ENCODE peak calls at places on chromosomes 1 and 21, in eight cellular contexts. One of them, this sample, is unnamed.

GRCh38 chr1:115021145-115021544 is 8.5 kb upstream of the TSHB start:
- DNase-seq in NB4: no peak
- DNase-seq in nucleus accumbens: no peak
- DNase-seq in activated CD8-positive, alpha-beta memory T cell treated with anti-CD3 and anti-CD28 coated beads for 1 hour: no peak
- DNase-seq in non-pigmented ciliary epithelial cell: no peak
- DNase-seq in 8988T: no peak
- DNase-seq in stimulated activated CD8-positive, alpha-beta memory T cell treated with anti-CD3 and anti-CD28 coated beads, Interleukin-7, amount 100 ng/mL, for 1 hour: no peak
- DNase-seq in activated T-cell treated with anti-CD3 and anti-CD28 coated beads for 1 hour: no peak
- DNase-seq in this sample: no peak

GRCh38 chr1:161185282-161185682 is 8.0 kb upstream of the B4GALT3 start:
- DNase-seq in activated T-cell treated with anti-CD3 and anti-CD28 coated beads for 1 hour: peak; percentile 62
- DNase-seq in nucleus accumbens: peak; percentile 58
- DNase-seq in 8988T: no peak
- DNase-seq in non-pigmented ciliary epithelial cell: no peak
- DNase-seq in NB4: peak; percentile 87
- DNase-seq in activated CD8-positive, alpha-beta memory T cell treated with anti-CD3 and anti-CD28 coated beads for 1 hour: peak; percentile 52
- DNase-seq in stimulated activated CD8-positive, alpha-beta memory T cell treated with anti-CD3 and anti-CD28 coated beads, Interleukin-7, amount 100 ng/mL, for 1 hour: no peak
- DNase-seq in this sample: peak; percentile 69

GRCh38 chr1:226632169-226632884 is 83.8 kb downstream of the STUM start:
- DNase-seq in non-pigmented ciliary epithelial cell: no peak
- DNase-seq in 8988T: no peak
- DNase-seq in nucleus accumbens: no peak
- DNase-seq in activated CD8-positive, alpha-beta memory T cell treated with anti-CD3 and anti-CD28 coated beads for 1 hour: no peak
- DNase-seq in NB4: no peak
- DNase-seq in activated T-cell treated with anti-CD3 and anti-CD28 coated beads for 1 hour: no peak
- DNase-seq in stimulated activated CD8-positive, alpha-beta memory T cell treated with anti-CD3 and anti-CD28 coated beads, Interleukin-7, amount 100 ng/mL, for 1 hour: no peak
- DNase-seq in this sample: peak; percentile 32

GRCh38 chr1:165897326-165898303 is 70.2 kb downstream of the UCK2 start:
- DNase-seq in 8988T: no peak
- DNase-seq in stimulated activated CD8-positive, alpha-beta memory T cell treated with anti-CD3 and anti-CD28 coated beads, Interleukin-7, amount 100 ng/mL, for 1 hour: no peak
- DNase-seq in activated CD8-positive, alpha-beta memory T cell treated with anti-CD3 and anti-CD28 coated beads for 1 hour: no peak
- DNase-seq in non-pigmented ciliary epithelial cell: no peak
- DNase-seq in activated T-cell treated with anti-CD3 and anti-CD28 coated beads for 1 hour: no peak
- DNase-seq in nucleus accumbens: no peak
- DNase-seq in NB4: no peak
- DNase-seq in this sample: no peak

GRCh38 chr1:112298558-112298957 is 97.5 kb upstream of the CTTNBP2NL start:
- DNase-seq in 8988T: peak; percentile 13
- DNase-seq in stimulated activated CD8-positive, alpha-beta memory T cell treated with anti-CD3 and anti-CD28 coated beads, Interleukin-7, amount 100 ng/mL, for 1 hour: no peak
- DNase-seq in non-pigmented ciliary epithelial cell: peak; percentile 19
- DNase-seq in NB4: peak; percentile 55
- DNase-seq in activated T-cell treated with anti-CD3 and anti-CD28 coated beads for 1 hour: no peak
- DNase-seq in nucleus accumbens: no peak
- DNase-seq in activated CD8-positive, alpha-beta memory T cell treated with anti-CD3 and anti-CD28 coated beads for 1 hour: no peak
- DNase-seq in this sample: no peak

GRCh38 chr21:16993416-16994044 is 519.3 kb upstream of the CXADR start:
- DNase-seq in activated T-cell treated with anti-CD3 and anti-CD28 coated beads for 1 hour: no peak
- DNase-seq in activated CD8-positive, alpha-beta memory T cell treated with anti-CD3 and anti-CD28 coated beads for 1 hour: no peak
- DNase-seq in stimulated activated CD8-positive, alpha-beta memory T cell treated with anti-CD3 and anti-CD28 coated beads, Interleukin-7, amount 100 ng/mL, for 1 hour: no peak
- DNase-seq in 8988T: no peak
- DNase-seq in non-pigmented ciliary epithelial cell: no peak
- DNase-seq in nucleus accumbens: no peak
- DNase-seq in NB4: no peak
- DNase-seq in this sample: no peak

GRCh38 chr1:20426923-20427322 is 59.1 kb downstream of the CAMK2N1 start:
- DNase-seq in stimulated activated CD8-positive, alpha-beta memory T cell treated with anti-CD3 and anti-CD28 coated beads, Interleukin-7, amount 100 ng/mL, for 1 hour: no peak
- DNase-seq in NB4: peak; percentile 14
- DNase-seq in non-pigmented ciliary epithelial cell: peak; percentile 67
- DNase-seq in activated T-cell treated with anti-CD3 and anti-CD28 coated beads for 1 hour: no peak
- DNase-seq in activated CD8-positive, alpha-beta memory T cell treated with anti-CD3 and anti-CD28 coated beads for 1 hour: no peak
- DNase-seq in 8988T: no peak
- DNase-seq in nucleus accumbens: no peak
- DNase-seq in this sample: no peak

GRCh38 chr1:43711049-43711448 is 3.7 kb downstream of the ST3GAL3 start:
- DNase-seq in stimulated activated CD8-positive, alpha-beta memory T cell treated with anti-CD3 and anti-CD28 coated beads, Interleukin-7, amount 100 ng/mL, for 1 hour: no peak
- DNase-seq in NB4: peak; percentile 45
- DNase-seq in 8988T: no peak
- DNase-seq in non-pigmented ciliary epithelial cell: peak; percentile 76
- DNase-seq in activated CD8-positive, alpha-beta memory T cell treated with anti-CD3 and anti-CD28 coated beads for 1 hour: no peak
- DNase-seq in activated T-cell treated with anti-CD3 and anti-CD28 coated beads for 1 hour: no peak
- DNase-seq in nucleus accumbens: no peak
- DNase-seq in this sample: no peak

GRCh38 chr1:23403355-23403734 is 21.2 kb downstream of the TCEA3 start:
- DNase-seq in activated CD8-positive, alpha-beta memory T cell treated with anti-CD3 and anti-CD28 coated beads for 1 hour: no peak
- DNase-seq in activated T-cell treated with anti-CD3 and anti-CD28 coated beads for 1 hour: no peak
- DNase-seq in NB4: no peak
- DNase-seq in stimulated activated CD8-positive, alpha-beta memory T cell treated with anti-CD3 and anti-CD28 coated beads, Interleukin-7, amount 100 ng/mL, for 1 hour: no peak
- DNase-seq in 8988T: no peak
- DNase-seq in nucleus accumbens: no peak
- DNase-seq in non-pigmented ciliary epithelial cell: no peak
- DNase-seq in this sample: no peak

GRCh38 chr1:86788300-86789206 is 84.2 kb downstream of the SH3GLB1 start:
- DNase-seq in activated CD8-positive, alpha-beta memory T cell treated with anti-CD3 and anti-CD28 coated beads for 1 hour: no peak
- DNase-seq in nucleus accumbens: no peak
- DNase-seq in activated T-cell treated with anti-CD3 and anti-CD28 coated beads for 1 hour: no peak
- DNase-seq in stimulated activated CD8-positive, alpha-beta memory T cell treated with anti-CD3 and anti-CD28 coated beads, Interleukin-7, amount 100 ng/mL, for 1 hour: no peak
- DNase-seq in 8988T: no peak
- DNase-seq in non-pigmented ciliary epithelial cell: peak; percentile 93
- DNase-seq in NB4: peak; percentile 70
- DNase-seq in this sample: no peak

GRCh38 chr21:44907966-44908364 is 12.7 kb downstream of the ITGB2 start:
- DNase-seq in NB4: peak; percentile 89
- DNase-seq in activated CD8-positive, alpha-beta memory T cell treated with anti-CD3 and anti-CD28 coated beads for 1 hour: no peak
- DNase-seq in activated T-cell treated with anti-CD3 and anti-CD28 coated beads for 1 hour: no peak
- DNase-seq in stimulated activated CD8-positive, alpha-beta memory T cell treated with anti-CD3 and anti-CD28 coated beads, Interleukin-7, amount 100 ng/mL, for 1 hour: no peak
- DNase-seq in 8988T: no peak
- DNase-seq in nucleus accumbens: no peak
- DNase-seq in non-pigmented ciliary epithelial cell: no peak
- DNase-seq in this sample: no peak

GRCh38 chr1:222454782-222455181 is 93.1 kb downstream of the HHIPL2 start:
- DNase-seq in NB4: no peak
- DNase-seq in 8988T: no peak
- DNase-seq in non-pigmented ciliary epithelial cell: no peak
- DNase-seq in stimulated activated CD8-positive, alpha-beta memory T cell treated with anti-CD3 and anti-CD28 coated beads, Interleukin-7, amount 100 ng/mL, for 1 hour: no peak
- DNase-seq in nucleus accumbens: no peak
- DNase-seq in activated T-cell treated with anti-CD3 and anti-CD28 coated beads for 1 hour: no peak
- DNase-seq in activated CD8-positive, alpha-beta memory T cell treated with anti-CD3 and anti-CD28 coated beads for 1 hour: no peak
- DNase-seq in this sample: no peak

GRCh38 chr1:55039342-55040082 is at the start of gene PCSK9:
- DNase-seq in activated T-cell treated with anti-CD3 and anti-CD28 coated beads for 1 hour: no peak
- DNase-seq in stimulated activated CD8-positive, alpha-beta memory T cell treated with anti-CD3 and anti-CD28 coated beads, Interleukin-7, amount 100 ng/mL, for 1 hour: no peak
- DNase-seq in nucleus accumbens: no peak
- DNase-seq in 8988T: no peak
- DNase-seq in NB4: no peak
- DNase-seq in non-pigmented ciliary epithelial cell: no peak
- DNase-seq in activated CD8-positive, alpha-beta memory T cell treated with anti-CD3 and anti-CD28 coated beads for 1 hour: no peak
- DNase-seq in this sample: peak; percentile 92

GRCh38 chr1:243440406-243440805 is 184.6 kb downstream of the SDCCAG8 start:
- DNase-seq in activated T-cell treated with anti-CD3 and anti-CD28 coated beads for 1 hour: no peak
- DNase-seq in stimulated activated CD8-positive, alpha-beta memory T cell treated with anti-CD3 and anti-CD28 coated beads, Interleukin-7, amount 100 ng/mL, for 1 hour: no peak
- DNase-seq in 8988T: no peak
- DNase-seq in non-pigmented ciliary epithelial cell: no peak
- DNase-seq in nucleus accumbens: no peak
- DNase-seq in activated CD8-positive, alpha-beta memory T cell treated with anti-CD3 and anti-CD28 coated beads for 1 hour: no peak
- DNase-seq in NB4: no peak
- DNase-seq in this sample: no peak

GRCh38 chr21:40615503-40616376 is 231.2 kb downstream of the DSCAM start:
- DNase-seq in nucleus accumbens: no peak
- DNase-seq in NB4: no peak
- DNase-seq in 8988T: no peak
- DNase-seq in non-pigmented ciliary epithelial cell: no peak
- DNase-seq in activated T-cell treated with anti-CD3 and anti-CD28 coated beads for 1 hour: no peak
- DNase-seq in stimulated activated CD8-positive, alpha-beta memory T cell treated with anti-CD3 and anti-CD28 coated beads, Interleukin-7, amount 100 ng/mL, for 1 hour: no peak
- DNase-seq in activated CD8-positive, alpha-beta memory T cell treated with anti-CD3 and anti-CD28 coated beads for 1 hour: no peak
- DNase-seq in this sample: no peak

GRCh38 chr1:110433213-110433612 is 17.7 kb upstream of the PROK1 start:
- DNase-seq in nucleus accumbens: no peak
- DNase-seq in activated CD8-positive, alpha-beta memory T cell treated with anti-CD3 and anti-CD28 coated beads for 1 hour: no peak
- DNase-seq in activated T-cell treated with anti-CD3 and anti-CD28 coated beads for 1 hour: no peak
- DNase-seq in NB4: no peak
- DNase-seq in stimulated activated CD8-positive, alpha-beta memory T cell treated with anti-CD3 and anti-CD28 coated beads, Interleukin-7, amount 100 ng/mL, for 1 hour: no peak
- DNase-seq in non-pigmented ciliary epithelial cell: no peak
- DNase-seq in 8988T: no peak
- DNase-seq in this sample: no peak

GRCh38 chr1:31811605-31812004 is 4.2 kb downstream of the SPOCD1 start:
- DNase-seq in nucleus accumbens: peak; percentile 90
- DNase-seq in non-pigmented ciliary epithelial cell: no peak
- DNase-seq in activated CD8-positive, alpha-beta memory T cell treated with anti-CD3 and anti-CD28 coated beads for 1 hour: no peak
- DNase-seq in stimulated activated CD8-positive, alpha-beta memory T cell treated with anti-CD3 and anti-CD28 coated beads, Interleukin-7, amount 100 ng/mL, for 1 hour: no peak
- DNase-seq in NB4: no peak
- DNase-seq in activated T-cell treated with anti-CD3 and anti-CD28 coated beads for 1 hour: no peak
- DNase-seq in 8988T: no peak
- DNase-seq in this sample: no peak

GRCh38 chr1:172697463-172698100 is 38.7 kb downstream of the FASLG start:
- DNase-seq in nucleus accumbens: no peak
- DNase-seq in NB4: peak; percentile 8
- DNase-seq in activated T-cell treated with anti-CD3 and anti-CD28 coated beads for 1 hour: no peak
- DNase-seq in 8988T: no peak
- DNase-seq in activated CD8-positive, alpha-beta memory T cell treated with anti-CD3 and anti-CD28 coated beads for 1 hour: no peak
- DNase-seq in stimulated activated CD8-positive, alpha-beta memory T cell treated with anti-CD3 and anti-CD28 coated beads, Interleukin-7, amount 100 ng/mL, for 1 hour: no peak
- DNase-seq in non-pigmented ciliary epithelial cell: no peak
- DNase-seq in this sample: no peak

GRCh38 chr1:77542784-77543183 is 139.7 kb downstream of the ZZZ3 start:
- DNase-seq in non-pigmented ciliary epithelial cell: no peak
- DNase-seq in activated T-cell treated with anti-CD3 and anti-CD28 coated beads for 1 hour: no peak
- DNase-seq in 8988T: no peak
- DNase-seq in stimulated activated CD8-positive, alpha-beta memory T cell treated with anti-CD3 and anti-CD28 coated beads, Interleukin-7, amount 100 ng/mL, for 1 hour: no peak
- DNase-seq in NB4: no peak
- DNase-seq in activated CD8-positive, alpha-beta memory T cell treated with anti-CD3 and anti-CD28 coated beads for 1 hour: no peak
- DNase-seq in nucleus accumbens: no peak
- DNase-seq in this sample: no peak

GRCh38 chr1:25468037-25468436 is 37.3 kb downstream of the MACO1 start:
- DNase-seq in NB4: peak; percentile 6
- DNase-seq in stimulated activated CD8-positive, alpha-beta memory T cell treated with anti-CD3 and anti-CD28 coated beads, Interleukin-7, amount 100 ng/mL, for 1 hour: no peak
- DNase-seq in activated CD8-positive, alpha-beta memory T cell treated with anti-CD3 and anti-CD28 coated beads for 1 hour: no peak
- DNase-seq in activated T-cell treated with anti-CD3 and anti-CD28 coated beads for 1 hour: no peak
- DNase-seq in nucleus accumbens: no peak
- DNase-seq in non-pigmented ciliary epithelial cell: no peak
- DNase-seq in 8988T: no peak
- DNase-seq in this sample: no peak

GRCh38 chr1:25469177-25469576 is 38.5 kb downstream of the MACO1 start:
- DNase-seq in non-pigmented ciliary epithelial cell: no peak
- DNase-seq in activated CD8-positive, alpha-beta memory T cell treated with anti-CD3 and anti-CD28 coated beads for 1 hour: no peak
- DNase-seq in NB4: no peak
- DNase-seq in nucleus accumbens: no peak
- DNase-seq in activated T-cell treated with anti-CD3 and anti-CD28 coated beads for 1 hour: no peak
- DNase-seq in stimulated activated CD8-positive, alpha-beta memory T cell treated with anti-CD3 and anti-CD28 coated beads, Interleukin-7, amount 100 ng/mL, for 1 hour: no peak
- DNase-seq in 8988T: no peak
- DNase-seq in this sample: no peak

GRCh38 chr1:56304975-56305374 is 274.4 kb downstream of the PLPP3 start:
- DNase-seq in activated CD8-positive, alpha-beta memory T cell treated with anti-CD3 and anti-CD28 coated beads for 1 hour: no peak
- DNase-seq in 8988T: no peak
- DNase-seq in nucleus accumbens: no peak
- DNase-seq in activated T-cell treated with anti-CD3 and anti-CD28 coated beads for 1 hour: no peak
- DNase-seq in non-pigmented ciliary epithelial cell: no peak
- DNase-seq in stimulated activated CD8-positive, alpha-beta memory T cell treated with anti-CD3 and anti-CD28 coated beads, Interleukin-7, amount 100 ng/mL, for 1 hour: no peak
- DNase-seq in NB4: no peak
- DNase-seq in this sample: no peak

GRCh38 chr21:36705679-36706481 is 7.0 kb downstream of the SIM2 start:
- DNase-seq in nucleus accumbens: no peak
- DNase-seq in activated CD8-positive, alpha-beta memory T cell treated with anti-CD3 and anti-CD28 coated beads for 1 hour: no peak
- DNase-seq in 8988T: no peak
- DNase-seq in non-pigmented ciliary epithelial cell: no peak
- DNase-seq in NB4: peak; percentile 48
- DNase-seq in activated T-cell treated with anti-CD3 and anti-CD28 coated beads for 1 hour: no peak
- DNase-seq in stimulated activated CD8-positive, alpha-beta memory T cell treated with anti-CD3 and anti-CD28 coated beads, Interleukin-7, amount 100 ng/mL, for 1 hour: no peak
- DNase-seq in this sample: peak; percentile 30

GRCh38 chr1:95370671-95370992 is 136.6 kb downstream of the RWDD3 start:
- DNase-seq in non-pigmented ciliary epithelial cell: no peak
- DNase-seq in nucleus accumbens: no peak
- DNase-seq in NB4: no peak
- DNase-seq in 8988T: no peak
- DNase-seq in activated T-cell treated with anti-CD3 and anti-CD28 coated beads for 1 hour: no peak
- DNase-seq in activated CD8-positive, alpha-beta memory T cell treated with anti-CD3 and anti-CD28 coated beads for 1 hour: no peak
- DNase-seq in stimulated activated CD8-positive, alpha-beta memory T cell treated with anti-CD3 and anti-CD28 coated beads, Interleukin-7, amount 100 ng/mL, for 1 hour: no peak
- DNase-seq in this sample: no peak

GRCh38 chr1:1760715-1761114 is 17.6 kb downstream of the NADK start:
- DNase-seq in non-pigmented ciliary epithelial cell: no peak
- DNase-seq in NB4: no peak
- DNase-seq in nucleus accumbens: no peak
- DNase-seq in stimulated activated CD8-positive, alpha-beta memory T cell treated with anti-CD3 and anti-CD28 coated beads, Interleukin-7, amount 100 ng/mL, for 1 hour: no peak
- DNase-seq in activated T-cell treated with anti-CD3 and anti-CD28 coated beads for 1 hour: no peak
- DNase-seq in 8988T: no peak
- DNase-seq in activated CD8-positive, alpha-beta memory T cell treated with anti-CD3 and anti-CD28 coated beads for 1 hour: no peak
- DNase-seq in this sample: no peak

GRCh38 chr1:33343539-33343938 is 22.6 kb upstream of the A3GALT2 start:
- DNase-seq in activated CD8-positive, alpha-beta memory T cell treated with anti-CD3 and anti-CD28 coated beads for 1 hour: no peak
- DNase-seq in activated T-cell treated with anti-CD3 and anti-CD28 coated beads for 1 hour: no peak
- DNase-seq in NB4: no peak
- DNase-seq in 8988T: no peak
- DNase-seq in nucleus accumbens: no peak
- DNase-seq in stimulated activated CD8-positive, alpha-beta memory T cell treated with anti-CD3 and anti-CD28 coated beads, Interleukin-7, amount 100 ng/mL, for 1 hour: no peak
- DNase-seq in non-pigmented ciliary epithelial cell: no peak
- DNase-seq in this sample: no peak

GRCh38 chr21:42171091-42172053 is 47.6 kb upstream of the ABCG1 start:
- DNase-seq in 8988T: no peak
- DNase-seq in non-pigmented ciliary epithelial cell: no peak
- DNase-seq in activated CD8-positive, alpha-beta memory T cell treated with anti-CD3 and anti-CD28 coated beads for 1 hour: no peak
- DNase-seq in stimulated activated CD8-positive, alpha-beta memory T cell treated with anti-CD3 and anti-CD28 coated beads, Interleukin-7, amount 100 ng/mL, for 1 hour: no peak
- DNase-seq in NB4: no peak
- DNase-seq in nucleus accumbens: peak; percentile 81
- DNase-seq in activated T-cell treated with anti-CD3 and anti-CD28 coated beads for 1 hour: no peak
- DNase-seq in this sample: no peak

GRCh38 chr21:45970674-45971486 is 10.7 kb upstream of the COL6A1 start:
- DNase-seq in activated T-cell treated with anti-CD3 and anti-CD28 coated beads for 1 hour: peak; percentile 39
- DNase-seq in non-pigmented ciliary epithelial cell: no peak
- DNase-seq in 8988T: peak; percentile 88
- DNase-seq in nucleus accumbens: no peak
- DNase-seq in NB4: peak; percentile 58
- DNase-seq in activated CD8-positive, alpha-beta memory T cell treated with anti-CD3 and anti-CD28 coated beads for 1 hour: peak; percentile 46
- DNase-seq in stimulated activated CD8-positive, alpha-beta memory T cell treated with anti-CD3 and anti-CD28 coated beads, Interleukin-7, amount 100 ng/mL, for 1 hour: no peak
- DNase-seq in this sample: peak; percentile 62

GRCh38 chr1:11929849-11930248 is 3.6 kb upstream of the KIAA2013 start:
- DNase-seq in activated T-cell treated with anti-CD3 and anti-CD28 coated beads for 1 hour: no peak
- DNase-seq in 8988T: no peak
- DNase-seq in non-pigmented ciliary epithelial cell: no peak
- DNase-seq in activated CD8-positive, alpha-beta memory T cell treated with anti-CD3 and anti-CD28 coated beads for 1 hour: no peak
- DNase-seq in stimulated activated CD8-positive, alpha-beta memory T cell treated with anti-CD3 and anti-CD28 coated beads, Interleukin-7, amount 100 ng/mL, for 1 hour: no peak
- DNase-seq in nucleus accumbens: peak; percentile 26
- DNase-seq in NB4: peak; percentile 60
- DNase-seq in this sample: peak; percentile 76

GRCh38 chr1:214474467-214474866 is 76.9 kb downstream of the PTPN14 start:
- DNase-seq in stimulated activated CD8-positive, alpha-beta memory T cell treated with anti-CD3 and anti-CD28 coated beads, Interleukin-7, amount 100 ng/mL, for 1 hour: no peak
- DNase-seq in non-pigmented ciliary epithelial cell: no peak
- DNase-seq in activated T-cell treated with anti-CD3 and anti-CD28 coated beads for 1 hour: no peak
- DNase-seq in activated CD8-positive, alpha-beta memory T cell treated with anti-CD3 and anti-CD28 coated beads for 1 hour: no peak
- DNase-seq in NB4: no peak
- DNase-seq in 8988T: no peak
- DNase-seq in nucleus accumbens: no peak
- DNase-seq in this sample: no peak

GRCh38 chr1:153509729-153510354 is 25.9 kb downstream of the S100A6 start:
- DNase-seq in NB4: peak; percentile 76
- DNase-seq in nucleus accumbens: no peak
- DNase-seq in 8988T: peak; percentile 50
- DNase-seq in stimulated activated CD8-positive, alpha-beta memory T cell treated with anti-CD3 and anti-CD28 coated beads, Interleukin-7, amount 100 ng/mL, for 1 hour: peak; percentile 30
- DNase-seq in activated T-cell treated with anti-CD3 and anti-CD28 coated beads for 1 hour: peak; percentile 52
- DNase-seq in non-pigmented ciliary epithelial cell: no peak
- DNase-seq in activated CD8-positive, alpha-beta memory T cell treated with anti-CD3 and anti-CD28 coated beads for 1 hour: peak; percentile 41
- DNase-seq in this sample: no peak

GRCh38 chr1:79323240-79324025 is 316.9 kb upstream of the ADGRL4 start:
- DNase-seq in activated T-cell treated with anti-CD3 and anti-CD28 coated beads for 1 hour: no peak
- DNase-seq in activated CD8-positive, alpha-beta memory T cell treated with anti-CD3 and anti-CD28 coated beads for 1 hour: no peak
- DNase-seq in nucleus accumbens: no peak
- DNase-seq in 8988T: no peak
- DNase-seq in stimulated activated CD8-positive, alpha-beta memory T cell treated with anti-CD3 and anti-CD28 coated beads, Interleukin-7, amount 100 ng/mL, for 1 hour: no peak
- DNase-seq in non-pigmented ciliary epithelial cell: peak; percentile 95
- DNase-seq in NB4: peak; percentile 55
- DNase-seq in this sample: no peak

GRCh38 chr1:212261361-212261929 is 23.8 kb upstream of the PPP2R5A start:
- DNase-seq in NB4: no peak
- DNase-seq in non-pigmented ciliary epithelial cell: no peak
- DNase-seq in activated T-cell treated with anti-CD3 and anti-CD28 coated beads for 1 hour: no peak
- DNase-seq in 8988T: no peak
- DNase-seq in nucleus accumbens: no peak
- DNase-seq in stimulated activated CD8-positive, alpha-beta memory T cell treated with anti-CD3 and anti-CD28 coated beads, Interleukin-7, amount 100 ng/mL, for 1 hour: no peak
- DNase-seq in activated CD8-positive, alpha-beta memory T cell treated with anti-CD3 and anti-CD28 coated beads for 1 hour: no peak
- DNase-seq in this sample: no peak

GRCh38 chr21:43733529-43734071 is 14.7 kb downstream of the PDXK start:
- DNase-seq in 8988T: no peak
- DNase-seq in nucleus accumbens: no peak
- DNase-seq in non-pigmented ciliary epithelial cell: no peak
- DNase-seq in stimulated activated CD8-positive, alpha-beta memory T cell treated with anti-CD3 and anti-CD28 coated beads, Interleukin-7, amount 100 ng/mL, for 1 hour: no peak
- DNase-seq in activated T-cell treated with anti-CD3 and anti-CD28 coated beads for 1 hour: no peak
- DNase-seq in NB4: no peak
- DNase-seq in activated CD8-positive, alpha-beta memory T cell treated with anti-CD3 and anti-CD28 coated beads for 1 hour: no peak
- DNase-seq in this sample: no peak

This sample was measured in right lobe of liver.